ENCODE peak calls at places on chromosome 3, in seven cellular contexts. Z, L, S, R, N, C and P are unnamed samples.

GRCh38 chr3:168424059-168424765 is 328.5 kb upstream of the GOLIM4 start:
- DNase-seq in Z (peak; percentile 60), L (peak; percentile 14), S (no peak), R (no peak), N (peak; percentile 83), C (no peak), P (no peak)

GRCh38 chr3:78872195-78872594 is 895.6 kb downstream of the ROBO1 start:
- DNase-seq in Z (no peak), L (no peak), S (no peak), R (no peak), N (no peak), C (peak; percentile 24), P (no peak)

GRCh38 chr3:155270485-155271342 is 22.8 kb downstream of the STRIT1 start:
- DNase-seq in Z (no peak), L (peak; percentile 10), S (no peak), R (no peak), N (no peak), C (no peak), P (no peak)

GRCh38 chr3:32216172-32216783 is 22.2 kb upstream of the CMTM8 start:
- DNase-seq in Z (no peak), L (no peak), S (peak; percentile 43), R (no peak), N (no peak), C (no peak), P (no peak)

GRCh38 chr3:143644370-143645089 is 203.7 kb downstream of the SLC9A9 start:
- DNase-seq in Z (peak; percentile 57), L (peak; percentile 62), S (peak; percentile 56), R (no peak), N (peak; percentile 59), C (peak; percentile 45), P (no peak)

GRCh38 chr3:38702231-38702630 is 52.7 kb upstream of the SCN5A start:
- DNase-seq in Z (no peak), L (no peak), S (no peak), R (no peak), N (no peak), C (no peak), P (peak; percentile 15)

GRCh38 chr3:9917820-9918219 is 922 bp downstream of the IL17RC start:
- DNase-seq in Z (no peak), L (no peak), S (no peak), R (no peak), N (no peak), C (no peak), P (no peak)

GRCh38 chr3:3196148-3196861 is 16.8 kb upstream of the CRBN start:
- DNase-seq in Z (no peak), L (peak; percentile 17), S (no peak), R (no peak), N (no peak), C (peak; percentile 63), P (no peak)

GRCh38 chr3:3998140-3998977 is 199.1 kb downstream of the LRRN1 start:
- DNase-seq in Z (no peak), L (peak; percentile 13), S (peak; percentile 18), R (no peak), N (no peak), C (no peak), P (no peak)

GRCh38 chr3:129513705-129514104 is 14.7 kb upstream of the RHO start:
- DNase-seq in Z (no peak), L (no peak), S (no peak), R (no peak), N (no peak), C (no peak), P (no peak)

GRCh38 chr3:17433866-17434265 is 308.6 kb downstream of the TBC1D5 start:
- DNase-seq in Z (no peak), L (no peak), S (no peak), R (no peak), N (no peak), C (no peak), P (no peak)

GRCh38 chr3:119194237-119195150 is 21.1 kb downstream of the UPK1B start:
- DNase-seq in Z (no peak), L (no peak), S (no peak), R (no peak), N (peak; percentile 67), C (no peak), P (no peak)

GRCh38 chr3:71524688-71525087 is 58.8 kb downstream of the FOXP1 start:
- DNase-seq in Z (no peak), L (no peak), S (no peak), R (no peak), N (no peak), C (peak; percentile 40), P (no peak)

GRCh38 chr3:18080198-18080689 is 337.8 kb upstream of the TBC1D5 start:
- DNase-seq in Z (no peak), L (peak; percentile 45), S (no peak), R (no peak), N (peak; percentile 37), C (no peak), P (no peak)

GRCh38 chr3:69541823-69542264 is 156.0 kb upstream of the FRMD4B start:
- DNase-seq in Z (no peak), L (no peak), S (no peak), R (no peak), N (no peak), C (peak; percentile 32), P (peak; percentile 85)